ENCODE peak calls at places on chromosome 20, in four cellular contexts. W is effector memory CD4-positive, alpha-beta T cell; C is CD8-positive, alpha-beta T cell; Q is right lobe of liver. B is an unnamed sample. For H3K36me3, the result is how much of the 10 kb centered on the place peaks cover.

GRCh38 chr20:41423026-41423425 is 56.4 kb upstream of the EMILIN3 start:
- DNase-seq in W (no peak), C (no peak), Q (no peak), B (no peak)

GRCh38 chr20:23445596-23446217 is 6.2 kb downstream of the CSTL1 start:
- DNase-seq in W (no peak), C (no peak), Q (no peak), B (no peak)

GRCh38 chr20:58039569-58040092 is 188.8 kb downstream of the ANKRD60 start:
- DNase-seq in W (no peak), C (no peak), Q (no peak), B (no peak)

GRCh38 chr20:18926972-18927371 is 113.4 kb downstream of the SCP2D1 start:
- DNase-seq in W (no peak), C (no peak), Q (no peak), B (no peak)

GRCh38 chr20:17849901-17850673 is 118.5 kb downstream of the SNX5 start:
- DNase-seq in W (no peak), C (no peak), Q (no peak), B (no peak)

GRCh38 chr20:45611054-45611453 is 18.5 kb upstream of the WFDC10A start:
- DNase-seq in W (no peak), C (no peak), Q (no peak), B (no peak)

GRCh38 chr20:64063389-64064144 is 569 bp downstream of the TCEA2 start:
- DNase-seq in W (no peak), C (no peak), Q (peak), B (no peak)

GRCh38 chr20:24736131-24736843 is 212.8 kb upstream of the CST7 start:
- DNase-seq in W (no peak), C (no peak), Q (no peak), B (no peak)

GRCh38 chr20:64137598-64138031 is 26.6 kb upstream of the MYT1 start:
- DNase-seq in W (no peak), C (peak), Q (peak), B (peak)

GRCh38 chr20:57040461-57040860 is 226.0 kb downstream of the BMP7 start:
- DNase-seq in W (no peak), C (no peak), Q (no peak), B (no peak)

GRCh38 chr20:51050636-51051035 is 27.7 kb upstream of the KCNG1 start:
- DNase-seq in W (no peak), C (no peak), Q (no peak), B (no peak)

GRCh38 chr20:32297439-32297838 is 20.0 kb downstream of the KIF3B start:
- DNase-seq in W (no peak), C (no peak), Q (no peak), B (no peak)

GRCh38 chr20:13671500-13672288 is 33.0 kb upstream of the TASP1 start:
- DNase-seq in W (no peak), C (no peak), Q (no peak), B (no peak)

GRCh38 chr20:22394583-22394982 is 189.8 kb downstream of the FOXA2 start:
- DNase-seq in W (no peak), C (no peak), Q (no peak), B (no peak)

GRCh38 chr20:38559764-38560163 is 21.2 kb upstream of the ADIG start:
- DNase-seq in W (no peak), C (no peak), Q (no peak), B (no peak)

GRCh38 chr20:38551056-38551626 is 29.9 kb upstream of the ADIG start:
- DNase-seq in W (no peak), C (no peak), Q (no peak), B (no peak)

GRCh38 chr20:38554986-38555385 is 26.0 kb upstream of the ADIG start:
- DNase-seq in W (no peak), C (no peak), Q (no peak), B (no peak)

GRCh38 chr20:38557174-38557573 is 23.8 kb upstream of the ADIG start:
- DNase-seq in W (no peak), C (no peak), Q (no peak), B (no peak)

GRCh38 chr20:38555395-38555794 is 25.6 kb upstream of the ADIG start:
- DNase-seq in W (no peak), C (no peak), Q (no peak), B (no peak)
- H3K36me3 ChIP-seq in W (half or more), C (under half), Q (under half), B (under half)

DNA sequence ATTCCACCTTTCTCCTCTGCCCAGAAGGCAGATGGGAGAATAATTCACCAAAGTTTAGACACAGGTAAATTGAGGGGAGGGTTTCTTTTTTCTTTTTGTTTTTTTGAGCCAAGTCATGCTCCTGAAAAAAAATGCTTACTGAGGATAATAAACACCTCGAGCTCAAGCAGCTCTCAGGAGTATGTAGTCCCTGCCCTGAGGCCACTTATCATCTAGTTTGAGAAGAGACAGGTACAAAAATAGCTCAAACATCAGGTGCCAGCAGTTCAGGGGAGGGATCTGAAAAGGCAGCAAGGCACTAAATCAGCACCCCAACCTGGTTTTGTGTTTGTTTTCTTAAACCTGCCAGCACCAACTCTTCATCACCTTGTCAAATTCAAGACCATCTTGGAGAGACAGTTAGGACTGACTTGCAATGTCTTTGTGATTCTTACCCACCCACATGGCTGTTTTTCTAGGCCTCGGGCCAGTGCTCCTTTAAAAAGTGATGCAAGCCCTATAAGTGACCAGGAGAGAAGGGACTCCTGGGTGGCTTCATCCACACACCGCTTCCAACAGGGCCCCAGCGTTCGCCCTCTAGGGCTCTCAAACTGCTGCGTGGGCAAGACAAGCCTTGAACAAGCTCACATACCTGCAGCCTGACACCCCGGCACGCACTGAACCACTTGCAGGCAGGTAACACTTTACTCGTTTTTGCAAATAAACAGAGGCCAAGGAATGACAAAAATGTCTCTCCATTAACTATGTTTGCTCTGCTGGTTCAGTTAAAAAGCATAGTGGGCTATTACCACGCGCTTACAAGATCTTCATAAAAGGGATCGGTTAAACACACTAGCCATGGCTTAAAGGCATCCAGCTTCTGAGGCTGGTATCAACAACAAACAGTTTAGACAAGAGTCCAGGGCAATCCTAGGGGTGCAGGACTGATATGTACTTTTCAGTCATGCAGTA is 13.9 kb downstream of the JAG1 start:
- DNase-seq in W (no peak), C (no peak), Q (no peak), B (no peak)
- H3K27ac ChIP-seq in W (no peak), C (no peak), Q (no peak), B (no peak)

GRCh38 chr20:62901891-62902290 is 24.4 kb downstream of the DIDO1 start:
- DNase-seq in W (no peak), C (no peak), Q (peak), B (no peak)

GRCh38 chr20:62899633-62900051 is 26.7 kb downstream of the DIDO1 start:
- DNase-seq in W (no peak), C (no peak), Q (peak), B (no peak)

GRCh38 chr20:62900692-62901584 is 25.4 kb downstream of the DIDO1 start:
- DNase-seq in W (no peak), C (no peak), Q (peak), B (peak)

GRCh38 chr20:62898970-62899632 is 27.2 kb downstream of the DIDO1 start:
- DNase-seq in W (no peak), C (no peak), Q (peak), B (no peak)

DNA sequence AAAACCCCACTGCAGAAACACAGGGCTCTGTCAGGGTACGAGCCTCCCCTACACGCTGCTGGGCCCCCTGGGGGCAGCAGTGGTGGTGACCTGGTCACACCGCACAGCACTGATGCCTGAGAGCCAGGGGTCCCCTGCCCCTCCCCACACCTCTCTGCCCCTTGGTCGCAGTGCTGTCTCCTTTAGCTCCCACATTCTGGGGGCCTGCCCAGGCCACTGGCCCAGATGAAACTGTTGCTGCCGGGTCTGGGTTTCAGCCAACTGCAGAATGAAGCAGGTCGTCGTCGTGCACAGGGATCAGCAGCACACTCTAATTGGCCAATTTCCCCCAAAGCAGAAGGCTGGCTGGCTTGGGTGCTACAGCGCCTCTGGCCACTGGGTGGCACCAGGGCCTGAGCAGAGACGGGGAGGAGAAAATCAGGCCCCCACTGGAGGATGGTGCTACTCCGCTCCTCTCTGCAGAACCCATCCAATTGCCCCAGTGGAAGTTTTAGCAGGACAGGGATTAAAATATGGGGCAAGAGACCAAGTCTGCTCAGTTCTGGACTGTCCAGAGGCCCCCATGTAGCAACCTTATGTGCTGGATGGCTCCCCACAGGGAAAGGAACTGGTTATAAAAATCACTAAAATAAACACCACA is 26.1 kb downstream of the DIDO1 start:
- DNase-seq in W (peak), C (peak), Q (peak), B (peak)
- H3K36me3 ChIP-seq in W (under half), C (under half), Q (under half), B (half or more)

GRCh38 chr20:36538026-36538764 is 3.1 kb upstream of the MYL9 start:
- DNase-seq in W (no peak), C (no peak), Q (no peak), B (no peak)

GRCh38 chr20:36541227-36542018 is at the start of gene MYL9:
- DNase-seq in W (no peak), C (no peak), Q (peak), B (no peak)

GRCh38 chr20:36542516-36543186 is 1.3 kb downstream of the MYL9 start:
- DNase-seq in W (no peak), C (no peak), Q (no peak), B (no peak)

GRCh38 chr20:36542019-36542488 is 735 bp downstream of the MYL9 start:
- DNase-seq in W (no peak), C (no peak), Q (no peak), B (no peak)

DNA sequence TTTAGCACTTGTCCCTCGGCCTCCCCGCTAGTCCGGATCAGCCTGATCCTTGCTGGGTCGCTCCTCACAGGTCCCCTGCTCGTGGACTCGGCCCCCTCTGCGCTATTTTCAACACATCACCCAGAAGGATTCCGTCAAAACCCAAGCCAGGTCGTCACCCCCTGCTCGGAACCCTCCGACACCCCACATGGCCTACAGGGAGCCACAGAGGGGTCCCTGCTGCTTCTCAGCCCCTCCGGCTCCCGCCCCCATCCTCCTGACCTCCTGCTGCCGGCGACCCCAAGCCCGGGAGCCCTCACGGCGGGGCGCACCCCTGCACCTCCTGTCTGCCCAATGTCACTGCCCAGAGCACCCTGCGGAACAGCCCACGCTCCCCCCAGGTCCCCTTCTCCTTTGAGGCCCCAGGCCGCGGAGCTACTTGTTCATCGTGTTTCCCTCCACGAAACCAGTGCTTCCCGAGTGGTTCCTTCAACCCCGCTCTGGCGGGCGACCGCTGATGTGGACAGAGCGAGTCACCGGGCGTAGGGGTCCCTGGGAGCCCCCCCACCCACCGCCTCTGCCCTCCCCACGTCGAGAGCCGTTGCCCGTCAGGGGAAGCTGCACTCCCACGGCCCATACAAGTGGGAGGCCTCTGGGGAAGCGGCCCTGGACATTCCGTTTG is 638 bp upstream of the MYL9 start:
- DNase-seq in W (no peak), C (no peak), Q (no peak), B (no peak)
- H3K27ac ChIP-seq in W (no peak), C (no peak), Q (peak), B (no peak)

GRCh38 chr20:62652894-62653305 is 10.6 kb downstream of the SLCO4A1 start:
- DNase-seq in W (no peak), C (no peak), Q (no peak), B (no peak)

GRCh38 chr20:62653373-62653772 is 11.1 kb downstream of the SLCO4A1 start:
- DNase-seq in W (no peak), C (no peak), Q (no peak), B (no peak)

GRCh38 chr20:62652051-62652893 is 10.0 kb downstream of the SLCO4A1 start:
- DNase-seq in W (peak), C (peak), Q (peak), B (peak)

GRCh38 chr20:62655291-62656204 is 13.2 kb downstream of the SLCO4A1 start:
- DNase-seq in W (no peak), C (no peak), Q (no peak), B (no peak)

DNA sequence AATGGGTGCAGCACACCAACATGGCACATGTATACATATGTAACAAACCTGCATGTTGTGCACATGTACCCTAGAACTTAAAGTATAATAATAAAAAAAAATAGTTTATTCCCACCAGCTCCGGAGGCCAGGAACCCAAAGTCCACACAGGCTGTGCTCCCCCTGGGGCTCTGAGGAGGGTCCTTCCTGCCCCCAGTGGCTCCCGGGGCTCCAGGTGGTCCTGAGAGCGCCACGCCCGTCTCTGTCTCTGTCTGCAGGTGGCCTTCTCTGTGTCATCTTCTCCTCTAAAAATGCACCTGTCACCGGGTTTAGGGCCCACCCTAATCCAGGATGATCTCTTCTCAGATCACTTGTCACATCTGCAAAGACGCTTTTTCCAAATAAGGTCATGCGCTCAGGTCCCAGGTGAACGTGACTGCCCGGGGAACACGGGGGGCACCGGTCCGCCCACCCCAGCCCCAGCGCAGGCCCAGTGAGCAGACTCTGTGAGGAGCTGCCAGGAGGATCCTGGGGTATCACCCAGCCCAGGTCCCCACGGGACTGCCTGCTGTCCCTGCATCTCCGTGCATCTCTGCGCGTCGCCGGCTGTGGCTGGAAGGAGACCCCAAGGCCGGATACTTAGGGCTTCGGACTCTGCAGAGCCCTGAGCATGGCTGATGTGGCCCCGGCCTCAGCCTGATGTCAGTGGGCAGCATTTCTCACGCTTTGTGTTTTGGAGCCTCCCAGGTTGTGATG is 11.8 kb downstream of the SLCO4A1 start:
- DNase-seq in W (no peak), C (no peak), Q (no peak), B (no peak)
- H3K36me3 ChIP-seq in W (under half), C (under half), Q (under half), B (under half)

GRCh38 chr20:2655331-2656116 is 3.1 kb downstream of the NOP56 start:
- DNase-seq in W (no peak), C (no peak), Q (no peak), B (no peak)

GRCh38 chr20:2656471-2657117 is 4.2 kb downstream of the NOP56 start:
- DNase-seq in W (no peak), C (no peak), Q (no peak), B (no peak)

GRCh38 chr20:2654384-2654822 is 2.0 kb downstream of the NOP56 start:
- DNase-seq in W (no peak), C (no peak), Q (no peak), B (no peak)

GRCh38 chr20:2653511-2654383 is 1.3 kb downstream of the NOP56 start:
- DNase-seq in W (no peak), C (no peak), Q (no peak), B (no peak)

DNA sequence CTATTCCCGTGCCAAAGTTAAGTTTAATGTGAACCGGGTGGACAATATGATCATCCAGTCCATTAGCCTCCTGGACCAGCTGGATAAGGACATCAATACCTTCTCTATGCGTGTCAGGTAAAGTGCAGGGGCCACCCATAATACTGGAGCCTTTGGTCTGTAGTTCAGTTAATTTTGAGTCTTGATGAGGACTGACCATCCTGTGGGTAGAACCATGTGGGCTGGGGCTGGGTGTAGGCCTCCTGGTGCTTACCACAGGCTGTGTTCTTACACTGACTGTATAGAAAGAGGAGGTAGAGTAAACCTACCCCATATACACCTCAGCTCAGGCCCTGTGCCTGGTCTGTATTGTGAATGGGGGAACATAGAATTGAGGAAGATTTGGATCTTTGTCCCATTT is 2.4 kb downstream of the NOP56 start:
- DNase-seq in W (no peak), C (no peak), Q (no peak), B (no peak)
- H3K27ac ChIP-seq in W (peak), C (no peak), Q (no peak), B (no peak)

DNA sequence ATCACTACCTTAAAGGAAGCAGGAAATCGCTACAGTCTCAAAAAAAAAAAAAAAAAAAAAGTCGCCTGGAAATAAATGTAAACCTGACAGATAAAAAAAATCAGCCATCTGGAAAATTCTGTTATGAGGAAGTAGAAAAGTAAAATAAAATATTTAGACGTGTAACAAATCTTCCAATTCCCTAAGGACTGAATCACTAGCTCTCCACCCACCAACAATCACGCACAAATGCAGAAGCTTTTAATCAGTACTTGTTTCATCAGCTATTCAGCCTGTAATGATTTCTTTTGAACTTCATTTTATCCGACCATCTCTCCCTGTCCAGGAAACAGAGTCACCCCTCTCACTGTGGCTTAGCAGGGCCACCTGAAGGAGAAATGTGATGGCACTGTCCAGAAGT is 59.0 kb downstream of the SLC23A2 start:
- DNase-seq in W (no peak), C (no peak), Q (no peak), B (no peak)
- H3K36me3 ChIP-seq in W (under half), C (under half), Q (under half), B (under half)

DNA sequence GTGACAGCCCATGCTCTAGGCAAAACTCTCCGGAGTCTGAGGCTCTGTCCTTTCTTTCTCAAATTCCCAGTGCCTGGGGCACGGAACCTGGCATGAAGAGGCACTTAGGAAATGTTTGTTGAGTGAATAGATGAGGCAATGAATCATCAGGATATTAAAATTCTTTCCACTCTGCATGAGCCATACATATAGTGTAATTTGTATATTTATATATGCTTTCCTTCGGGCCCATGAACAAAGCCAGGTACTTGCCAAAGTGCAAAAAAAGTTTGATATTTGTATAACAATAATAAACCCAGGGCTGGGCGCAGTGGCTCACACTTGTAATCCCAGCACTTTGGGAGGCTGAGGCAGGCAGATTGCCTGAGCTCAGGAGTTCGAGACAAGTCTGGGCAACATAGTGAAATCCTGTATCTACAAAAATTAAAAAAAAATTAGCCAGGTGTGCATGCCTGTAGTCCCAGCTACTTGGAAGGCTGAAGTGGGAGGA is 212.3 kb upstream of the ZNF217 start:
- DNase-seq in W (no peak), C (no peak), Q (no peak), B (no peak)
- H3K27ac ChIP-seq in W (no peak), C (no peak), Q (no peak), B (no peak)

B was measured in naive thymus-derived CD4-positive, alpha-beta T cell.